ENCODE peak calls at places on chromosomes 2 and 18, in nine cellular contexts. G is activated CD4-positive, alpha-beta T cell treated with anti-CD3 and anti-CD28 coated beads, Interleukin-2, amount 50 U/mL, for 4 hours; C is right cardiac atrium; W is NCI-H1417; S is H9; O is AG04450; V is tibial artery; J is stimulated activated CD8-positive, alpha-beta memory T cell treated with anti-CD3 and anti-CD28 coated beads, Interleukin-4, amount 100 ng/mL, for 24 hours; D is AG09319. R is an unnamed sample.

GRCh38 chr18:36718705-36719328 is 110.0 kb downstream of the TPGS2 start:
- DNase-seq in S (no peak), G (no peak), C (no peak), J (no peak), D (no peak), W (no peak), V (no peak), O (no peak), R (no peak)

GRCh38 chr2:36123995-36124394 is 231.6 kb upstream of the CRIM1 start:
- DNase-seq in D (no peak), G (no peak), S (no peak), V (no peak), W (no peak), J (no peak), O (no peak), C (no peak), R (no peak)

GRCh38 chr18:65093341-65093740 is 657.5 kb upstream of the CDH7 start:
- DNase-seq in C (no peak), G (no peak), D (no peak), V (no peak), J (no peak), W (no peak), O (no peak), S (no peak), R (no peak)

GRCh38 chr18:31648966-31649429 is 35.4 kb downstream of the B4GALT6 start:
- DNase-seq in O (no peak), S (no peak), V (no peak), C (no peak), J (no peak), W (no peak), D (no peak), G (no peak), R (no peak)

GRCh38 chr2:190466819-190467444 is 58.8 kb downstream of the MFSD6 start:
- DNase-seq in W (no peak), C (no peak), J (no peak), V (no peak), S (no peak), G (no peak), O (no peak), D (no peak), R (no peak)

GRCh38 chr2:63993871-63994270 is 25.4 kb downstream of the VPS54 start:
- DNase-seq in C (no peak), S (no peak), J (no peak), V (no peak), O (no peak), D (no peak), W (no peak), G (no peak), R (no peak)

GRCh38 chr2:174062934-174063333 is 97.8 kb upstream of the SP3 start:
- DNase-seq in G (no peak), O (no peak), J (no peak), C (peak), D (no peak), V (no peak), W (no peak), S (no peak), R (no peak)

GRCh38 chr2:127608061-127609011 is 37.6 kb upstream of the GPR17 start:
- DNase-seq in O (no peak), D (no peak), C (no peak), J (no peak), V (no peak), S (peak), W (no peak), G (no peak), R (no peak)

GRCh38 chr2:28583899-28584553 is 88.2 kb downstream of the PLB1 start:
- DNase-seq in V (peak), S (no peak), G (peak), W (peak), J (peak), D (peak), C (peak), O (peak), R (no peak)

GRCh38 chr2:42961385-42961800 is 169.0 kb upstream of the HAAO start:
- DNase-seq in G (no peak), S (no peak), W (no peak), V (peak), J (no peak), D (no peak), C (peak), O (no peak), R (no peak)

GRCh38 chr18:69230204-69230603 is 170.5 kb upstream of the DOK6 start:
- DNase-seq in C (no peak), W (no peak), V (no peak), O (no peak), J (no peak), D (no peak), G (no peak), S (peak), R (no peak)

GRCh38 chr18:35406666-35407065 is 29.5 kb upstream of the ZNF396 start:
- DNase-seq in C (no peak), S (no peak), V (no peak), O (no peak), G (no peak), D (no peak), J (no peak), W (no peak), R (no peak)

GRCh38 chr2:147425437-147426038 is 419.3 kb upstream of the ACVR2A start:
- DNase-seq in D (no peak), G (no peak), J (no peak), V (no peak), W (no peak), O (no peak), C (no peak), S (no peak), R (no peak)

GRCh38 chr2:205438241-205438640 is 244.1 kb upstream of the NRP2 start:
- DNase-seq in C (no peak), S (no peak), V (no peak), D (no peak), W (no peak), G (no peak), O (no peak), J (no peak), R (no peak)